ENCODE peak calls at places on chromosome 22, in nine cellular contexts. K is small intestine, T is AG09309, Y is fibroblast of pulmonary artery, F is adrenal gland, M is HAP-1, E is transverse colon, Q is ovary, C is spleen. Z is an unnamed sample.

GRCh38 chr22:12601870-12602779 is 2925.9 kb upstream of the OR11H1 start:
- DNase-seq in K (no peak), T (no peak), Y (no peak), F (peak; percentile 24), M (no peak), E (no peak), Q (peak; percentile 30), C (peak; percentile 78), Z (peak; percentile 28)

GRCh38 chr22:31082606-31083376 is 1.7 kb downstream of the SMTN start:
- DNase-seq in K (peak; percentile 66), T (no peak), Y (peak; percentile 81), F (no peak), M (peak; percentile 86), E (peak; percentile 89), Q (peak; percentile 71), C (peak; percentile 82), Z (peak; percentile 53)

GRCh38 chr22:35299217-35299716 is 427 bp upstream of the TOM1 start:
- DNase-seq in K (no peak), T (no peak), Y (peak; percentile 14), F (peak; percentile 71), M (no peak), E (no peak), Q (no peak), C (no peak), Z (no peak)

GRCh38 chr22:16932577-16932976 is 75.4 kb downstream of the GAB4 start:
- DNase-seq in K (no peak), T (no peak), Y (no peak), F (peak; percentile 22), M (no peak), E (no peak), Q (no peak), C (no peak), Z (no peak)

GRCh38 chr22:44391026-44391425 is 78.3 kb upstream of the SHISAL1 start:
- DNase-seq in K (no peak), T (no peak), Y (no peak), F (peak; percentile 7), M (no peak), E (no peak), Q (no peak), C (peak; percentile 41), Z (no peak)

GRCh38 chr22:43009444-43009843 is 5.5 kb downstream of the PACSIN2 start:
- DNase-seq in K (no peak), T (no peak), Y (no peak), F (peak; percentile 47), M (no peak), E (no peak), Q (no peak), C (no peak), Z (no peak)

GRCh38 chr22:35489225-35489624 is 51.4 kb upstream of the RASD2 start:
- DNase-seq in K (no peak), T (no peak), Y (no peak), F (no peak), M (no peak), E (no peak), Q (no peak), C (no peak), Z (no peak)

GRCh38 chr22:49228431-49229037 is 599.1 kb downstream of the BRD1 start:
- DNase-seq in K (no peak), T (no peak), Y (no peak), F (no peak), M (no peak), E (no peak), Q (no peak), C (no peak), Z (peak; percentile 8)

GRCh38 chr22:16824718-16825687 is at the start of gene XKR3:
- DNase-seq in K (no peak), T (no peak), Y (no peak), F (no peak), M (no peak), E (no peak), Q (no peak), C (no peak), Z (no peak)

GRCh38 chr22:21652547-21653545 is 10.7 kb downstream of the SDF2L1 start:
- DNase-seq in K (no peak), T (no peak), Y (no peak), F (no peak), M (peak; percentile 51), E (no peak), Q (no peak), C (no peak), Z (no peak)

GRCh38 chr22:20771918-20772625 is 1.8 kb upstream of the SERPIND1 start:
- DNase-seq in K (no peak), T (no peak), Y (no peak), F (no peak), M (no peak), E (no peak), Q (no peak), C (no peak), Z (no peak)

GRCh38 chr22:28442951-28443876 is 236.4 kb downstream of the TTC28 start:
- DNase-seq in K (peak; percentile 78), T (no peak), Y (peak; percentile 82), F (peak; percentile 71), M (peak; percentile 79), E (peak; percentile 68), Q (peak; percentile 60), C (peak; percentile 78), Z (peak; percentile 87)

GRCh38 chr22:44526431-44527115 is 28.5 kb upstream of the RTL6 start:
- DNase-seq in K (no peak), T (no peak), Y (no peak), F (no peak), M (no peak), E (no peak), Q (no peak), C (no peak), Z (peak; percentile 5)

GRCh38 chr22:19056951-19057401 is 65.2 kb downstream of the DGCR2 start:
- DNase-seq in K (no peak), T (no peak), Y (no peak), F (no peak), M (no peak), E (no peak), Q (no peak), C (peak; percentile 67), Z (no peak)

GRCh38 chr22:44753189-44754042 is 1.0 kb downstream of the ARHGAP8 start:
- DNase-seq in K (peak; percentile 44), T (no peak), Y (peak; percentile 72), F (no peak), M (peak; percentile 71), E (no peak), Q (no peak), C (peak; percentile 24), Z (peak; percentile 64)

GRCh38 chr22:30117256-30117655 is 37.0 kb downstream of the HORMAD2 start:
- DNase-seq in K (no peak), T (no peak), Y (no peak), F (no peak), M (no peak), E (no peak), Q (no peak), C (no peak), Z (no peak)

GRCh38 chr22:46052801-46053562 is 76.0 kb upstream of the WNT7B start:
- DNase-seq in K (peak; percentile 62), T (no peak), Y (peak; percentile 47), F (peak; percentile 57), M (no peak), E (peak; percentile 69), Q (peak; percentile 61), C (peak; percentile 89), Z (peak; percentile 33)

GRCh38 chr22:46054878-46055158 is 77.9 kb upstream of the WNT7B start:
- DNase-seq in K (peak; percentile 14), T (no peak), Y (no peak), F (no peak), M (peak; percentile 25), E (no peak), Q (no peak), C (no peak), Z (no peak)

GRCh38 chr22:46052331-46052771 is 75.4 kb upstream of the WNT7B start:
- DNase-seq in K (no peak), T (no peak), Y (no peak), F (no peak), M (no peak), E (peak; percentile 14), Q (peak; percentile 66), C (peak; percentile 77), Z (peak; percentile 17)

GRCh38 chr22:46054091-46054877 is 77.3 kb upstream of the WNT7B start:
- DNase-seq in K (peak; percentile 46), T (no peak), Y (peak; percentile 77), F (peak; percentile 85), M (peak; percentile 83), E (peak; percentile 70), Q (peak; percentile 87), C (peak; percentile 94), Z (peak; percentile 73)

GRCh38 chr22:46053563-46054090 is 76.7 kb upstream of the WNT7B start:
- DNase-seq in K (peak; percentile 86), T (no peak), Y (peak; percentile 57), F (peak; percentile 77), M (peak; percentile 71), E (peak; percentile 84), Q (peak; percentile 86), C (peak; percentile 94), Z (peak; percentile 76)
- H3K4me3 ChIP-seq in K (peak overlapping the region; percentile 70), T (peak overlapping the region; percentile 75), Y (peak overlapping the region; percentile 60), F (peak overlapping the region; percentile 83), M (peak overlapping the region; percentile 44), E (peak overlapping the region; percentile 59), Q (peak overlapping the region; percentile 87), C (peak overlapping the region; percentile 59), Z (peak overlapping the region; percentile 89)

GRCh38 chr22:39534591-39535301 is 2.2 kb upstream of the RPS19BP1 start:
- DNase-seq in K (peak; percentile 64), T (no peak), Y (peak; percentile 69), F (peak; percentile 67), M (peak; percentile 94), E (peak; percentile 89), Q (peak; percentile 92), C (peak; percentile 95), Z (peak; percentile 94)
- H3K4me3 ChIP-seq in K (no peak overlapping the region), T (peak overlapping the region; percentile 12), Y (no peak overlapping the region), F (no peak overlapping the region), M (peak overlapping the region; percentile 6), E (no peak overlapping the region), Q (peak overlapping the region; percentile 8), C (no peak overlapping the region), Z (no peak overlapping the region)

DNA sequence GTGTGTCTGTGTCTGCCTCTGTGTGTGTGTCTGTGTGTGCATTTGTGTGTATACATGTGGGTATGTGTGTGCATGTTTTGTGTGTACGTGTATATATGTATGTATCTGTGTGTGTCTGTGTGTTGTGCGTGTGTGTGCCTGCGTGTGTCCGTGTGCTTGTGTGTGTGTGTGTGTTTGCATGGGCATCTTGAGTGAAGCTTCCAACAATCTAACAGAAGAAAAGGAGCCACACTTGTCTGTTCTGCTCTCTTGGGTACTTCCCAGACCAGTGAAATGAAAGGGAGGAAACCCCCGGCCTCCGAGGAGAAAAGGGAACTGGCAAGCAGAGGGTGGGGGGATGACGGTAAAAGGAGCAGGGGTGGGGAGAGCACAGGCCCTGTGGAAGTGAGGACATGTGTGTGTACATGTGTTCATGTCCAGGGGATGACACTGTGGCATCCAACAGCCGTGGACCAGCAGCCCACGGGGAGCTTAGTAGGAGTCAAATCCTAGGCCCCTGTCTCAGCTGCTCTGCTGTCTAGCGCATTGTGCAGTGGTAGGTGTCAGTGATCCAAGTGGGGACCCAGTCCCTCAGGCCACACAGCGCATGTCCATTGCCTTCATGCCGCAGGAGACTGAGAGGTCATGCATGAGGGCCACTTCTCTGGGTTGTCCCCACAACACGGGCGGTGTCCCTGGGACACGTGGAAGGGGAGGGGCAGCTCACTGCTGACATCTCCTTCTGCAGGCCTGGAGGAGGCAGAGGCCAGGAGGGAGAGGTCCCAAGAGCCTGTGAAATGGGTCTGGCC is 8.1 kb downstream of the CSF2RB start:
- DNase-seq in K (no peak), T (no peak), Y (no peak), F (peak; percentile 49), M (no peak), E (peak; percentile 48), Q (no peak), C (peak; percentile 80), Z (no peak)
- H3K4me3 ChIP-seq in K (no peak overlapping the region), T (no peak overlapping the region), Y (no peak overlapping the region), F (no peak overlapping the region), M (no peak overlapping the region), E (no peak overlapping the region), Q (no peak overlapping the region), C (no peak overlapping the region), Z (no peak overlapping the region)

GRCh38 chr22:27194096-27194748 is 536.8 kb downstream of the MIAT start:
- DNase-seq in K (no peak), T (no peak), Y (no peak), F (no peak), M (no peak), E (no peak), Q (no peak), C (no peak), Z (no peak)
- H3K4me3 ChIP-seq in K (no peak overlapping the region), T (no peak overlapping the region), Y (no peak overlapping the region), F (no peak overlapping the region), M (no peak overlapping the region), E (no peak overlapping the region), Q (no peak overlapping the region), C (no peak overlapping the region), Z (no peak overlapping the region)

Z was measured in testis.